ENCODE peak calls at places on chromosomes 3 and 15, in six cellular contexts. H is ovary, D is cardiac muscle cell, Z is AG04450, J is trophoblast cell, O is dorsolateral prefrontal cortex. Q is an unnamed sample.

GRCh38 chr3:48130321-48130881 is 57.8 kb downstream of the CDC25A start:
- DNase-seq in H (peak), D (peak), Z (peak), J (no peak), O (peak), Q (peak)

GRCh38 chr15:60093273-60094067 is 89.4 kb downstream of the FOXB1 start:
- DNase-seq in H (no peak), D (no peak), Z (no peak), J (no peak), O (no peak), Q (no peak)

GRCh38 chr3:1191061-1191460 is 98.2 kb downstream of the CNTN6 start:
- DNase-seq in H (no peak), D (no peak), Z (no peak), J (no peak), O (no peak), Q (no peak)

GRCh38 chr15:96564546-96564945 is 234.0 kb downstream of the NR2F2 start:
- DNase-seq in H (no peak), D (no peak), Z (no peak), J (no peak), O (no peak), Q (no peak)

GRCh38 chr3:25165306-25165705 is 262.8 kb upstream of the RARB start:
- DNase-seq in H (no peak), D (no peak), Z (no peak), J (no peak), O (no peak), Q (no peak)

GRCh38 chr15:83372434-83372873 is 74.7 kb upstream of the SH3GL3 start:
- DNase-seq in H (no peak), D (no peak), Z (no peak), J (peak), O (no peak), Q (peak)

GRCh38 chr3:69784854-69785523 is 45.7 kb downstream of the MITF start:
- DNase-seq in H (peak), D (peak), Z (peak), J (peak), O (no peak), Q (peak)

GRCh38 chr3:39447637-39448483 is 19.6 kb upstream of the MOBP start:
- DNase-seq in H (peak), D (peak), Z (peak), J (peak), O (peak), Q (peak)

GRCh38 chr3:148226246-148226645 is 471.5 kb upstream of the AGTR1 start:
- DNase-seq in H (no peak), D (no peak), Z (no peak), J (no peak), O (no peak), Q (no peak)

GRCh38 chr3:169430687-169431404 is 232.7 kb downstream of the MECOM start:
- DNase-seq in H (no peak), D (peak), Z (no peak), J (no peak), O (no peak), Q (no peak)

GRCh38 chr3:63576826-63577225 is 75.6 kb upstream of the SNTN start:
- DNase-seq in H (no peak), D (no peak), Z (no peak), J (peak), O (no peak), Q (no peak)

GRCh38 chr3:167241048-167241845 is 138.8 kb downstream of the ZBBX start:
- DNase-seq in H (no peak), D (no peak), Z (no peak), J (no peak), O (no peak), Q (no peak)

GRCh38 chr15:59741274-59741906 is 52.3 kb upstream of the BNIP2 start:
- DNase-seq in H (no peak), D (peak), Z (no peak), J (no peak), O (no peak), Q (no peak)

GRCh38 chr15:68209735-68210408 is 4.7 kb upstream of the CALML4 start:
- DNase-seq in H (no peak), D (no peak), Z (no peak), J (no peak), O (no peak), Q (no peak)

GRCh38 chr3:196339493-196340254 is 1.5 kb upstream of the TM4SF19 start:
- DNase-seq in H (no peak), D (peak), Z (no peak), J (peak), O (no peak), Q (no peak)

GRCh38 chr3:40827942-40828688 is 303.4 kb downstream of the ZNF621 start:
- DNase-seq in H (no peak), D (peak), Z (no peak), J (peak), O (no peak), Q (no peak)

GRCh38 chr3:21620511-21621395 is 130.3 kb downstream of the ZNF385D start:
- DNase-seq in H (no peak), D (no peak), Z (no peak), J (peak), O (no peak), Q (no peak)

GRCh38 chr15:78875107-78875914 is 2.6 kb downstream of the MORF4L1 start:
- DNase-seq in H (no peak), D (no peak), Z (no peak), J (no peak), O (no peak), Q (no peak)

GRCh38 chr3:13850161-13850945 is 29.5 kb downstream of the WNT7A start:
- DNase-seq in H (no peak), D (no peak), Z (no peak), J (peak), O (no peak), Q (no peak)

GRCh38 chr3:156792536-156792935 is 33.6 kb upstream of the LEKR1 start:
- DNase-seq in H (no peak), D (no peak), Z (no peak), J (no peak), O (no peak), Q (no peak)

GRCh38 chr3:6679510-6679909 is 181.4 kb upstream of the GRM7 start:
- DNase-seq in H (no peak), D (no peak), Z (no peak), J (no peak), O (no peak), Q (no peak)

GRCh38 chr15:76753131-76753530 is 152.0 kb downstream of the SCAPER start:
- DNase-seq in H (no peak), D (no peak), Z (no peak), J (no peak), O (no peak), Q (no peak)

GRCh38 chr15:40240619-40241304 is 1.9 kb downstream of the PAK6 start:
- DNase-seq in H (no peak), D (no peak), Z (no peak), J (no peak), O (no peak), Q (no peak)

GRCh38 chr15:40239671-40240618 is 1.1 kb downstream of the PAK6 start:
- DNase-seq in H (no peak), D (no peak), Z (no peak), J (no peak), O (no peak), Q (peak)

GRCh38 chr15:40241305-40242215 is 2.7 kb downstream of the PAK6 start:
- DNase-seq in H (no peak), D (no peak), Z (no peak), J (no peak), O (no peak), Q (no peak)

GRCh38 chr15:40238927-40239591 is at the start of gene PAK6:
- DNase-seq in H (peak), D (peak), Z (no peak), J (peak), O (no peak), Q (peak)

GRCh38 chr15:40238481-40238926 is 359 bp upstream of the PAK6 start:
- DNase-seq in H (no peak), D (no peak), Z (no peak), J (no peak), O (no peak), Q (no peak)
- H3K27ac ChIP-seq in H (no peak), D (no peak), Z (no peak), J (no peak), O (peak), Q (no peak)

DNA sequence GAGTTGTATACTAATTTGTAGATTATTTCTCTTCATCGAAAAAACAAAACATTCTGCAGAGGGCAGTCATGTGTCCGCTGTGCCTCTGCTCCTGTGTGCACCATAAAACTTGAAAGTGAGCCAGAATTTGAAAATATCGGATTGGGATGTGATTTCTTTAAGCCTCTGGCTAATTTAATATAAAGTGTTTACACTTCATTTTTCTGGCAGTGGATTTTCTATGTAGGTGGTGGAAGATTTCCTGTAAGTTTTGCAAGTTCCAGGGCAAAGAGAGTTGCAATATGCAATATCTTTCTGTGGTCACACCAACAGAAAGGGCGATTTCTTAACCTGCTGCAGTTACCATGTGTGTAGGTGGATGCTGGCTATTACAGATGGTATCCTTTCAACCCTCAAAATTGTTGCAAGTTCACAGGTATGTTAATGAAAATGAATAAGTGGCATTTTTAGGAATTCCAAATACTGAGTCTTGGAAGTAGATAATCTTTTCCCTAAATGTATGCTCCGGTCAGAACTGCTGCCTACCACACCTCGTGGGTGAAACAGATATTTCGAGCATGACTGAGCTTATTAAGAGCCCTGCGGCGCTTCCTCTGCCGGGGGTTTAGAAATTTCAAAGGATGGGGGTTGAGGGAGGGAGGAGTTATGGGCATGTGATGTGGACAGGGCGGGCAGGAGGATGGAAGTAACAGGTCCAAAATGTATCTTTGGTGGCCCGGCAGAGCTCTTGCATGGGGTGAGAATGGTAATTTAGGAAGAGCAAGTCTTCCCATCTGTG is 134.0 kb downstream of the PGPEP1L start:
- DNase-seq in H (no peak), D (peak), Z (no peak), J (peak), O (no peak), Q (no peak)
- H3K27ac ChIP-seq in H (peak), D (no peak), Z (peak), J (no peak), O (peak), Q (no peak)

GRCh38 chr3:37542286-37542685 is 319.4 kb upstream of the CTDSPL start:
- DNase-seq in H (no peak), D (no peak), Z (no peak), J (no peak), O (no peak), Q (no peak)

GRCh38 chr3:37544105-37544504 is 317.6 kb upstream of the CTDSPL start:
- DNase-seq in H (no peak), D (no peak), Z (no peak), J (no peak), O (no peak), Q (no peak)

GRCh38 chr3:37544869-37545352 is 316.8 kb upstream of the CTDSPL start:
- DNase-seq in H (no peak), D (no peak), Z (no peak), J (no peak), O (no peak), Q (no peak)

GRCh38 chr3:37542772-37543449 is 318.8 kb upstream of the CTDSPL start:
- DNase-seq in H (no peak), D (no peak), Z (no peak), J (no peak), O (no peak), Q (no peak)

GRCh38 chr3:37543692-37544091 is 318.0 kb upstream of the CTDSPL start:
- DNase-seq in H (no peak), D (no peak), Z (no peak), J (no peak), O (no peak), Q (no peak)
- H3K27ac ChIP-seq in H (no peak), D (no peak), Z (no peak), J (no peak), O (no peak), Q (no peak)

GRCh38 chr15:24858737-24859601 is 95.8 kb upstream of the SNRPN start:
- DNase-seq in H (no peak), D (no peak), Z (peak), J (no peak), O (no peak), Q (no peak)
- H3K27ac ChIP-seq in H (no peak), D (peak), Z (peak), J (peak), O (no peak), Q (no peak)

GRCh38 chr3:187252311-187252710 is 39.2 kb downstream of the MASP1 start:
- DNase-seq in H (no peak), D (no peak), Z (no peak), J (no peak), O (no peak), Q (no peak)
- H3K27ac ChIP-seq in H (no peak), D (no peak), Z (peak), J (no peak), O (no peak), Q (no peak)

GRCh38 chr15:41836072-41836471 is 2.6 kb upstream of the PLA2G4B start:
- DNase-seq in H (no peak), D (no peak), Z (no peak), J (no peak), O (no peak), Q (no peak)
- H3K27ac ChIP-seq in H (no peak), D (no peak), Z (no peak), J (no peak), O (no peak), Q (no peak)

GRCh38 chr15:70093481-70094309 is 4.0 kb downstream of the TLE3 start:
- DNase-seq in H (no peak), D (peak), Z (no peak), J (peak), O (no peak), Q (no peak)
- H3K27ac ChIP-seq in H (no peak), D (no peak), Z (no peak), J (peak), O (peak), Q (no peak)

GRCh38 chr15:84740691-84741090 is 7.7 kb upstream of the ZNF592 start:
- DNase-seq in H (no peak), D (no peak), Z (no peak), J (no peak), O (no peak), Q (no peak)
- H3K27ac ChIP-seq in H (no peak), D (no peak), Z (no peak), J (no peak), O (no peak), Q (no peak)